ENCODE peak calls at places on chromosome 1, in five cellular contexts. A is T follicular helper cell, Z is GM06990, W is HFF-Myc, U is posterior cingulate gyrus. X is an unnamed sample.

GRCh38 chr1:114369930-114370329 is 141.1 kb downstream of the TRIM33 start:
- DNase-seq in Z (no peak), W (no peak), U (no peak), A (no peak), X (no peak)

GRCh38 chr1:209723761-209724693 is 19.4 kb downstream of the HSD11B1 start:
- DNase-seq in Z (peak; percentile 30), U (no peak), W (no peak), A (no peak), X (no peak)

GRCh38 chr1:227318852-227319607 is 738 bp upstream of the CDC42BPA start:
- DNase-seq in Z (no peak), A (no peak), U (peak; percentile 64), W (no peak), X (peak; percentile 55)

GRCh38 chr1:16177306-16177705 is 21.4 kb upstream of the EPHA2 start:
- DNase-seq in Z (no peak), A (no peak), U (no peak), W (no peak), X (no peak)

GRCh38 chr1:34715139-34715538 is 39.7 kb upstream of the GJB5 start:
- DNase-seq in A (no peak), U (no peak), W (no peak), Z (no peak), X (no peak)

GRCh38 chr1:218347713-218348627 is 2.8 kb downstream of the TGFB2 start:
- DNase-seq in Z (no peak), A (no peak), W (no peak), U (no peak), X (no peak)

GRCh38 chr1:101293461-101294045 is 56.7 kb downstream of the S1PR1 start:
- DNase-seq in W (no peak), A (no peak), Z (peak; percentile 73), U (no peak), X (no peak)

GRCh38 chr1:243991650-243992049 is 59.4 kb upstream of the ZBTB18 start:
- DNase-seq in W (no peak), A (no peak), U (no peak), Z (no peak), X (no peak)

GRCh38 chr1:12244078-12244477 is 14.2 kb downstream of the VPS13D start:
- DNase-seq in U (no peak), A (no peak), Z (no peak), W (no peak), X (no peak)

GRCh38 chr1:76430532-76430931 is 356.0 kb downstream of the ST6GALNAC3 start:
- DNase-seq in Z (no peak), U (no peak), A (no peak), W (no peak), X (no peak)

GRCh38 chr1:202677433-202677832 is 32.8 kb downstream of the SYT2 start:
- DNase-seq in U (no peak), A (no peak), W (no peak), Z (no peak), X (no peak)

GRCh38 chr1:234440348-234440747 is 38.6 kb downstream of the TARBP1 start:
- DNase-seq in U (no peak), A (no peak), W (no peak), Z (no peak), X (no peak)

X was measured in hippocampal formation.